ENCODE peak calls at places on chromosomes 13 and 19, in six cellular contexts. R is GM23338, C is K562, E is HCT116, B is Panc1, F is upper lobe of left lung. Z is an unnamed sample.

GRCh38 chr13:44686478-44687071 is 110.4 kb upstream of the TSC22D1 start:
- ATAC-seq in R (no peak), C (no peak), B (no peak), E (no peak), F (peak; percentile 32), Z (no peak)

GRCh38 chr19:30340724-30341595 is 31.2 kb upstream of the ZNF536 start:
- ATAC-seq in C (no peak), F (no peak), R (no peak), B (no peak), E (no peak), Z (no peak)

GRCh38 chr19:5220361-5220760 is 120.3 kb downstream of the PTPRS start:
- ATAC-seq in B (no peak), R (no peak), E (no peak), C (no peak), F (no peak), Z (no peak)

GRCh38 chr13:106172176-106172905 is 363.1 kb downstream of the EFNB2 start:
- ATAC-seq in F (no peak), R (no peak), B (no peak), E (no peak), C (no peak), Z (no peak)

GRCh38 chr13:73704587-73704986 is 429.6 kb downstream of the KLF12 start:
- ATAC-seq in C (peak; percentile 28), B (no peak), F (no peak), E (no peak), R (no peak), Z (no peak)

GRCh38 chr13:39353988-39354387 is 249.0 kb downstream of the LHFPL6 start:
- ATAC-seq in R (no peak), B (no peak), C (no peak), F (no peak), E (no peak), Z (no peak)

GRCh38 chr19:44640518-44640917 is 3.2 kb upstream of the PVR start:
- ATAC-seq in B (no peak), R (no peak), C (no peak), E (no peak), F (no peak), Z (no peak)

GRCh38 chr13:91368676-91369425 is 21.4 kb downstream of the MIR17HG start:
- ATAC-seq in C (peak; percentile 29), R (no peak), F (no peak), E (no peak), B (no peak), Z (no peak)

GRCh38 chr19:32339988-32340874 is 5.2 kb upstream of the ZNF507 start:
- ATAC-seq in E (peak; percentile 96), R (peak; percentile 97), F (peak; percentile 79), B (peak; percentile 91), C (peak; percentile 93), Z (peak; percentile 53)

GRCh38 chr13:26017196-26017921 is 34.5 kb downstream of the SHISA2 start:
- ATAC-seq in R (no peak), F (peak; percentile 23), C (no peak), B (no peak), E (no peak), Z (no peak)

GRCh38 chr13:35526577-35526976 is 50.1 kb upstream of the MAB21L1 start:
- ATAC-seq in R (no peak), F (no peak), C (no peak), E (no peak), B (no peak), Z (no peak)

GRCh38 chr13:32390484-32390883 is 37.4 kb downstream of the N4BP2L1 start:
- ATAC-seq in R (no peak), C (no peak), E (no peak), B (no peak), F (no peak), Z (no peak)

GRCh38 chr19:35130761-35131720 is 3.8 kb downstream of the LGI4 start:
- ATAC-seq in E (no peak), F (no peak), R (no peak), B (no peak), C (no peak), Z (no peak)

GRCh38 chr13:48909088-48909389 is 66.7 kb upstream of the FNDC3A start:
- ATAC-seq in B (no peak), F (no peak), R (no peak), C (no peak), E (no peak), Z (no peak)

GRCh38 chr19:15025237-15025636 is 24.0 kb upstream of the CASP14 start:
- ATAC-seq in B (peak; percentile 71), F (no peak), E (peak; percentile 75), R (peak; percentile 88), C (peak; percentile 55), Z (no peak)

GRCh38 chr19:45076029-45076850 is at the start of gene ZNF296:
- ATAC-seq in F (peak; percentile 74), C (peak; percentile 85), R (peak; percentile 42), E (peak; percentile 78), B (peak; percentile 84), Z (peak; percentile 67)

GRCh38 chr13:68368922-68369321 is 1138.8 kb upstream of the PCDH9 start:
- ATAC-seq in C (no peak), E (no peak), B (no peak), F (no peak), R (no peak), Z (no peak)

GRCh38 chr13:29605860-29606526 is 10.5 kb upstream of the SLC7A1 start:
- ATAC-seq in B (no peak), F (no peak), R (no peak), E (no peak), C (no peak), Z (no peak)

GRCh38 chr19:10751109-10751972 is 33.5 kb downstream of the DNM2 start:
- ATAC-seq in F (peak; percentile 73), B (no peak), E (no peak), R (no peak), C (no peak), Z (peak; percentile 30)
- TF ChIP-seq POLR2AphosphoS5 in F (peak; percentile 82), B (no peak), E (no peak), R (no peak), C (no peak), Z (no peak)

GRCh38 chr19:41299755-41300089 is 10.2 kb upstream of the CCDC97 start:
- ATAC-seq in C (no peak), F (peak; percentile 11), E (no peak), R (no peak), B (no peak), Z (peak; percentile 53)

GRCh38 chr19:41296323-41296935 is 13.5 kb upstream of the CCDC97 start:
- ATAC-seq in E (no peak), R (no peak), C (no peak), B (no peak), F (no peak), Z (no peak)

GRCh38 chr19:41298327-41298964 is 11.5 kb upstream of the CCDC97 start:
- ATAC-seq in F (peak; percentile 91), C (no peak), B (no peak), E (no peak), R (no peak), Z (peak; percentile 76)

GRCh38 chr19:41297628-41298326 is 12.2 kb upstream of the CCDC97 start:
- ATAC-seq in R (no peak), B (no peak), E (no peak), C (no peak), F (peak; percentile 2), Z (peak; percentile 36)

DNA sequence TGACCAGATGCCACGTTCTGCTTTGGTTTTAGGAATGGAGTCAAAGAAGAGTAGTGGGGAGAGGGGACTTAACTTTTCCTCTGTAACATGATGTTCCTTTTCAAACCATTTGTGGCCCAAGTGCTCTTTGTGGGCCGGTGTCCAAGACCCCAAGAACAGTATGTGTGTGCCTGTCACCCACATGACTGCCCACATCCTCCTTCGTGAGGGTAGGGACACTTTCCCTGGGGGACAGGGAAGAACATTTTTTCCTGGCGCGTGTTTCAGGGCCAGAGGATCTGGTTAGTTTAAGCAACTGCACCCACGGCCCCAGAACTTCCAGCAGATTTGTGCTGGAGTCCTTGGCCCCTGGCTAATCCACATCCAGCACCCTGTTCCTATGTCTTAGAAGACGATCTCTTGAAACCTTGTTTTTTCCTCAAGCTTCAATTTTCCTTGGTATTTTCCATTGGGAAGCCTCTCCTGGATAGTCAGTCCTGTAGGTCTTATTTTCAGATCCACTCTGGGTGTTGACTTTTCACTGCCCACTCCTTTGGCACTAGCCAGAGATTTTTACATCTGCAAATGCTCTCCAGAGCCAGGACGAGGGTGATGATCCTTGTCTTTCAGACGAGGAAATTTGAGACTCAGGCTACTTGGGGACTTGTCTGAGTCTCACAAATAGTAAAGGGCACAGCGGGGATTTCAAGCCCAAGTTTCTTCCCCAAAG is 10.8 kb upstream of the CCDC97 start:
- ATAC-seq in E (no peak), B (no peak), F (peak; percentile 47), C (no peak), R (no peak), Z (peak; percentile 25)
- H3K27ac ChIP-seq in E (no peak overlapping the region), B (no peak overlapping the region), F (peak overlapping the region; percentile 82), C (peak overlapping the region; percentile 2), R (peak overlapping the region; percentile 45), Z (peak overlapping the region; percentile 24)

GRCh38 chr19:861099-861755 is 1.8 kb downstream of the CFD start:
- ATAC-seq in E (no peak), R (no peak), F (no peak), B (no peak), C (no peak), Z (no peak)

GRCh38 chr19:862529-863304 is 3.3 kb downstream of the CFD start:
- ATAC-seq in F (peak; percentile 32), E (peak; percentile 12), C (peak; percentile 77), B (peak; percentile 15), R (peak; percentile 33), Z (no peak)

GRCh38 chr19:861756-862528 is 2.5 kb downstream of the CFD start:
- ATAC-seq in R (peak; percentile 64), F (peak; percentile 23), E (peak; percentile 38), C (peak; percentile 78), B (peak; percentile 7), Z (no peak)

GRCh38 chr19:858868-859843 is at the start of gene CFD:
- ATAC-seq in E (no peak), F (peak; percentile 78), B (no peak), R (no peak), C (no peak), Z (peak; percentile 63)

DNA sequence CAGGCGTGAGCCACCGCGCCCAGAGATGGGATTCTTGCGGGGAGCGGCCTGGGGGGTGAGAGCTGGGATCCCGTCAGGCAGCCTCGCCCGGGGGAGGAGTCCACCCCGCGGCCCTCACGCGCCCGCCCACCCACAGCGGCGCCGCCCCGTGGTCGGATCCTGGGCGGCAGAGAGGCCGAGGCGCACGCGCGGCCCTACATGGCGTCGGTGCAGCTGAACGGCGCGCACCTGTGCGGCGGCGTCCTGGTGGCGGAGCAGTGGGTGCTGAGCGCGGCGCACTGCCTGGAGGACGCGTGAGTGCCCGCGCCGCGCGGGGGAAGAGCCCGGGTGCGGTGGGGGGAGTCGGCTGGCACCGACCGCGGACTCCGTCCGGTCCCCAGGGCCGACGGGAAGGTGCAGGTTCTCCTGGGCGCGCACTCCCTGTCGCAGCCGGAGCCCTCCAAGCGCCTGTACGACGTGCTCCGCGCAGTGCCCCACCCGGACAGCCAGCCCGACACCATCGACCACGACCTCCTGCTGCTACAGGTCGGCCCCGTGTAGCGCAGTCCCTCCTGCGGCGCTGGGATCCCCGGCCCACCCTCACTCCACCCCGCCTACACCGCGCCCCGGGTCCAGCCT is 1.1 kb downstream of the CFD start:
- ATAC-seq in E (peak; percentile 79), R (peak; percentile 17), B (peak; percentile 85), F (peak; percentile 86), C (peak; percentile 78), Z (peak; percentile 76)
- TF ChIP-seq POLR2AphosphoS5 in E (peak; percentile 88), R (peak; percentile 36), B (no peak), F (no peak), C (peak; percentile 38), Z (no peak)

DNA sequence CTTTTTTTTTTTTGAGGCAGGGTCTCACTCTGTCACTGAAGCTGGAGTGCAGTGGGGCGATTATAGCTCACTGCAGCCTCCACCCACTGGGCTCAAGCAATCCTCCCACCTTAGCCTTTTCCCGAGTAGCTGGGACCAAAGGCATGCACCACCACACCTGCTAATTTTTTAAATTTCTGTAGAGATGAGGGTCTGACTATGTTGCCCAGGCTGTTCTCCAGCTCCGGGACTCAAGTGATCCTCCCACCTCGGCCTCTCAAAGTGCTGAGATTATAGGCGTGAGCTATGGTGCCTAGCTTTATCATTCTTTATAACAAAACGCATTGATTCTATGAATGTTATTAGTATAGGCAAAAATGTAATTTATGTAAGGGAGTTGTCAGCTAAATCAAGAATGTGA is 17.9 kb upstream of the LYPD3 start:
- ATAC-seq in B (no peak), E (no peak), F (no peak), R (no peak), C (no peak), Z (no peak)
- H3K27ac ChIP-seq in B (no peak overlapping the region), E (no peak overlapping the region), F (no peak overlapping the region), R (no peak overlapping the region), C (no peak overlapping the region), Z (no peak overlapping the region)